ENCODE peak calls at places on chromosomes 12 and 14, in nine cellular contexts. T is fibroblast of lung, A is cardiac muscle cell, J is breast epithelium, R is OCI-LY7, U is thoracic aorta, Z is A549, F is mucosa of descending colon, M is adrenal gland. Y is an unnamed sample. For H3K9me3, the result is how much of the 10 kb centered on the place peaks cover.

GRCh38 chr14:93114713-93115068 is 1.0 kb downstream of the ITPK1 start:
- DNase-seq in T (no peak), A (peak), J (no peak), R (peak), U (no peak), Z (no peak), F (peak), M (no peak), Y (peak)

GRCh38 chr12:116142936-116143882 is 134.3 kb downstream of the MED13L start:
- DNase-seq in T (peak), A (no peak), J (no peak), R (no peak), U (no peak), Z (no peak), F (no peak), M (no peak), Y (no peak)

GRCh38 chr14:99840774-99841305 is 47.6 kb downstream of the EML1 start:
- DNase-seq in T (no peak), A (no peak), J (no peak), R (no peak), U (no peak), Z (no peak), F (no peak), M (no peak), Y (no peak)

GRCh38 chr14:69643430-69644200 is 32.2 kb downstream of the SUSD6 start:
- DNase-seq in T (peak), A (no peak), J (peak), R (no peak), U (no peak), Z (peak), F (peak), M (peak), Y (no peak)

GRCh38 chr12:7609051-7609450 is 56.7 kb downstream of the APOBEC1 start:
- DNase-seq in T (no peak), A (no peak), J (no peak), R (no peak), U (no peak), Z (no peak), F (no peak), M (no peak), Y (no peak)

GRCh38 chr14:20986811-20987210 is 3.0 kb upstream of the METTL17 start:
- DNase-seq in T (peak), A (no peak), J (peak), R (no peak), U (no peak), Z (peak), F (no peak), M (peak), Y (no peak)

GRCh38 chr14:38762436-38762835 is 340.6 kb downstream of the SEC23A start:
- DNase-seq in T (peak), A (no peak), J (no peak), R (no peak), U (no peak), Z (no peak), F (no peak), M (no peak), Y (no peak)

GRCh38 chr14:66009104-66009503 is 477.1 kb upstream of the CCDC196 start:
- DNase-seq in T (peak), A (no peak), J (no peak), R (no peak), U (no peak), Z (peak), F (peak), M (peak), Y (no peak)

GRCh38 chr14:65958664-65959562 is 527.3 kb upstream of the CCDC196 start:
- DNase-seq in T (peak), A (peak), J (no peak), R (peak), U (no peak), Z (peak), F (peak), M (no peak), Y (no peak)

GRCh38 chr14:97218713-97219355 is 421.7 kb downstream of the VRK1 start:
- DNase-seq in T (peak), A (peak), J (no peak), R (no peak), U (no peak), Z (no peak), F (peak), M (no peak), Y (no peak)

GRCh38 chr14:44791730-44792129 is 170.0 kb downstream of the KLHL28 start:
- DNase-seq in T (peak), A (no peak), J (no peak), R (no peak), U (no peak), Z (no peak), F (no peak), M (no peak), Y (no peak)

GRCh38 chr14:73026243-73026844 is 562 bp downstream of the ZFYVE1 start:
- DNase-seq in T (no peak), A (no peak), J (no peak), R (no peak), U (peak), Z (no peak), F (no peak), M (no peak), Y (no peak)

GRCh38 chr12:68237523-68238070 is 12.0 kb upstream of the IL26 start:
- DNase-seq in T (peak), A (peak), J (no peak), R (no peak), U (no peak), Z (no peak), F (no peak), M (no peak), Y (no peak)

GRCh38 chr12:65881965-65882413 is 57.7 kb downstream of the HMGA2 start:
- DNase-seq in T (peak), A (peak), J (peak), R (no peak), U (peak), Z (no peak), F (no peak), M (peak), Y (no peak)

GRCh38 chr14:70812124-70812818 is 3.0 kb upstream of the MAP3K9 start:
- DNase-seq in T (no peak), A (no peak), J (no peak), R (no peak), U (no peak), Z (no peak), F (no peak), M (no peak), Y (peak)

GRCh38 chr12:115620816-115621215 is 656.7 kb downstream of the MED13L start:
- DNase-seq in T (no peak), A (no peak), J (no peak), R (no peak), U (no peak), Z (no peak), F (no peak), M (no peak), Y (no peak)

GRCh38 chr12:123540899-123541662 is 7.6 kb upstream of the RILPL1 start:
- DNase-seq in T (no peak), A (no peak), J (no peak), R (no peak), U (no peak), Z (no peak), F (no peak), M (no peak), Y (no peak)

GRCh38 chr12:121807656-121808347 is 4.0 kb downstream of the SETD1B start:
- DNase-seq in T (no peak), A (no peak), J (no peak), R (no peak), U (no peak), Z (no peak), F (no peak), M (no peak), Y (no peak)

GRCh38 chr12:98582093-98582492 is 11.4 kb upstream of the SLC25A3 start:
- DNase-seq in T (peak), A (no peak), J (no peak), R (no peak), U (no peak), Z (no peak), F (no peak), M (no peak), Y (no peak)

GRCh38 chr12:32695787-32696186 is 16.7 kb downstream of the DNM1L start:
- DNase-seq in T (no peak), A (no peak), J (no peak), R (no peak), U (no peak), Z (no peak), F (no peak), M (no peak), Y (no peak)

GRCh38 chr12:72256725-72257124 is 15.4 kb upstream of the TRHDE start:
- DNase-seq in T (no peak), A (no peak), J (no peak), R (no peak), U (no peak), Z (no peak), F (no peak), M (no peak), Y (no peak)

GRCh38 chr12:57226588-57227314 is 2.8 kb upstream of the SHMT2 start:
- DNase-seq in T (no peak), A (no peak), J (no peak), R (peak), U (no peak), Z (no peak), F (no peak), M (no peak), Y (no peak)

GRCh38 chr12:50984899-50985298 is 32.6 kb downstream of the HIGD1C start:
- DNase-seq in T (peak), A (no peak), J (no peak), R (no peak), U (no peak), Z (no peak), F (no peak), M (no peak), Y (no peak)

GRCh38 chr12:29519585-29520182 is 22.2 kb upstream of the OVCH1 start:
- DNase-seq in T (peak), A (peak), J (no peak), R (peak), U (no peak), Z (peak), F (peak), M (peak), Y (no peak)

GRCh38 chr12:95673576-95673975 is 117.0 kb downstream of the NTN4 start:
- DNase-seq in T (no peak), A (no peak), J (no peak), R (no peak), U (no peak), Z (no peak), F (no peak), M (no peak), Y (no peak)

GRCh38 chr14:106826833-106827369 is 1300.5 kb downstream of the TMEM121 start:
- DNase-seq in T (no peak), A (no peak), J (no peak), R (no peak), U (no peak), Z (no peak), F (no peak), M (no peak), Y (no peak)

GRCh38 chr12:6367065-6367968 is 8.0 kb downstream of the SCNN1A start:
- DNase-seq in T (peak), A (no peak), J (no peak), R (peak), U (no peak), Z (no peak), F (peak), M (no peak), Y (no peak)

GRCh38 chr12:2586159-2587035 is 208.4 kb upstream of the FKBP4 start:
- DNase-seq in T (peak), A (no peak), J (no peak), R (no peak), U (no peak), Z (no peak), F (peak), M (no peak), Y (no peak)

DNA sequence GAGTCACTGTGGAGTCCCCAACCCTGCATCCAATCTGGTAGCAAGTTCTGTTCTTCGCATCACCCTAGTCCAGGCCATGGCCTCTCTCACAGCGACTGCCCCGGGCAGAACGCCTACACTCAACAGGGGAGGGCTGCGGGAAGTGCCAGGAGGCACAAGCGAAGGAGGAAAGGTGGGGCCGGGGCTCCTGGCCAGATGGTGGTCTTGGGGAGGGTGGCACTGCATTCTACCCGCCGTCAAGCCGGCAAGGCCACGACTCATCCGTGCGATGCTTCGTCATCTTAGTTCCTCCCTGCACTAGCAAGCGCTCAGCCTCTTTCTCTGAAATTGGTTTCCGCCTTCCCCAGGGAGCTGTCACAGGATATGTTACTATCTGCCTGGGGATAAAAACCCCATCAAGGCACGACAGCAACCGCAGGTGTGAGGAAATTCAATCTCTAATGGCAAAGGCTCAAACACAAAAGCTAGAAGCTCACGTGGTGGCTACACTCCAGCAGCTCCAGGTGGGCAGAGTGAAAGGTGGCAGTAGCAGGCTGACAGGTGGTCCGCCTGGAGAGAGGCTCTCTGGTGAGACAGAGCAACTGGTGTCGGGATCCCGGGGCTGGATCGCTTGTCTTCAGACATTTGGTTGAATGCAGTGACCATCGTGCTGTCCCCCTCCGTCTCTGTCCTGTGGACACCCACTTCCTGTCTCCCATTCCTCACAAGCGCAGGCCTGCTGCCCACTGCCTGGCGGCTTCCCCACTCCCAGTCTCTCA is 34.1 kb downstream of the ACADS start:
- DNase-seq in T (no peak), A (no peak), J (no peak), R (peak), U (no peak), Z (no peak), F (no peak), M (no peak), Y (no peak)
- H3K4me3 ChIP-seq in T (no peak), A (no peak), J (no peak), R (no peak), U (no peak), Z (no peak), F (no peak), M (no peak), Y (no peak)

GRCh38 chr12:132282950-132283771 is 46.2 kb downstream of the GALNT9 start:
- DNase-seq in T (no peak), A (no peak), J (no peak), R (peak), U (no peak), Z (no peak), F (no peak), M (no peak), Y (no peak)
- H3K9me3 ChIP-seq in T (under half), A (under half), J (under half), R (under half), U (under half), Z (under half), F (under half), M (under half), Y (under half)

GRCh38 chr14:33430414-33430813 is 491.7 kb downstream of the NPAS3 start:
- DNase-seq in T (no peak), A (no peak), J (no peak), R (no peak), U (no peak), Z (no peak), F (no peak), M (no peak), Y (no peak)

GRCh38 chr14:33435911-33436310 is 497.2 kb downstream of the NPAS3 start:
- DNase-seq in T (peak), A (no peak), J (no peak), R (no peak), U (no peak), Z (no peak), F (no peak), M (no peak), Y (no peak)

GRCh38 chr14:33432407-33433023 is 493.8 kb downstream of the NPAS3 start:
- DNase-seq in T (peak), A (peak), J (no peak), R (peak), U (no peak), Z (peak), F (peak), M (peak), Y (no peak)
- TF ChIP-seq CTCF in T (peak), A (peak), J (peak), R (peak), U (peak), Z (peak), F (no peak), M (peak), Y (peak)

DNA sequence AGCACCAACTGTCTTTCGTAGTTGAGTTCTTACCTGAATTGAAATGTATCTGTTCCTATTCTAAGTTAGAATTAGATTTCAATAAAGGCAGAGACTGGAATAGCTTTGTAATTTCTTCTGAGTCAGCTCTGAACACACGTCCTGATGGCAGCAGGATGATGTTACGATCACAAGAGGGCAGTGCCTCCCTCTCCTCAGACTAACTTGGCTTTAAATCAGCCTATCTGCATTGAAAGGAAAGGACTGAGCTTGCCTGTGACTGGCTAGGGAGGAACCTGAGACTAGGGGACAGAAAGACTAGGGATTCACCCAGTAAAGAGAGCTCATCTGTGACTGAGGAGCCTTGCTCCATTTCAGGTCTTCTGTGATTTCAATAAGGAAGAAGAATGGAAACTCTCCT is 323.7 kb upstream of the OR4E1 start:
- DNase-seq in T (no peak), A (peak), J (no peak), R (peak), U (no peak), Z (no peak), F (peak), M (no peak), Y (no peak)
- H3K4me3 ChIP-seq in T (no peak), A (no peak), J (no peak), R (no peak), U (no peak), Z (no peak), F (no peak), M (no peak), Y (no peak)

GRCh38 chr14:105533811-105534498 is 7.6 kb downstream of the TMEM121 start:
- DNase-seq in T (no peak), A (no peak), J (no peak), R (no peak), U (no peak), Z (no peak), F (no peak), M (no peak), Y (no peak)

GRCh38 chr14:105532735-105533141 is 6.4 kb downstream of the TMEM121 start:
- DNase-seq in T (peak), A (no peak), J (no peak), R (peak), U (no peak), Z (peak), F (no peak), M (no peak), Y (no peak)

GRCh38 chr14:105534586-105534985 is 8.2 kb downstream of the TMEM121 start:
- DNase-seq in T (no peak), A (no peak), J (no peak), R (no peak), U (no peak), Z (no peak), F (no peak), M (no peak), Y (no peak)

GRCh38 chr14:105532111-105532623 is 5.8 kb downstream of the TMEM121 start:
- DNase-seq in T (no peak), A (no peak), J (no peak), R (peak), U (no peak), Z (no peak), F (no peak), M (no peak), Y (no peak)

GRCh38 chr14:105533391-105533790 is 7.0 kb downstream of the TMEM121 start:
- DNase-seq in T (no peak), A (no peak), J (no peak), R (no peak), U (no peak), Z (no peak), F (no peak), M (no peak), Y (no peak)
- H3K9me3 ChIP-seq in T (under half), A (under half), J (under half), R (under half), U (under half), Z (under half), F (under half), M (under half), Y (under half)

DNA sequence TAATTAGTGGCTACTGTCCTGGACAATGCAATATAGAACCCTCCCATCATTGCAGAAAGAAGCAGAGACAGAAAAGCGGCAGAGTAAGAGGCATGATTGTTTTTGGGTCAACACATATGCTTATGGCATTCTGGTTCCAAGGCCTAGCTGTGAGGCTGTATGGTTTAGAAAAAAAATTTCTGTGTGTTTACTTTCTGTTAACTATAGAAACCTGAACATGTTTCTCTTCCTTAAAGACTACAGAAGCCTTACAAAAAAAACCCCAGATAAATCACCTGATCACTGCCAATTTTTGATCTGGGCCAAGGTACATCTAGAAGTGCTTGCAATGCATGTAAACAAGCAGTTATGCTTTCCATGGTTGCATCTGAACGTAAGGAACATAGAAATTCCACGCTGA is 100.0 kb upstream of the HECTD1 start:
- DNase-seq in T (no peak), A (no peak), J (no peak), R (no peak), U (no peak), Z (no peak), F (no peak), M (no peak), Y (no peak)
- TF ChIP-seq CTCF in T (no peak), A (no peak), J (no peak), R (no peak), U (no peak), Z (no peak), F (no peak), M (no peak), Y (no peak)

DNA sequence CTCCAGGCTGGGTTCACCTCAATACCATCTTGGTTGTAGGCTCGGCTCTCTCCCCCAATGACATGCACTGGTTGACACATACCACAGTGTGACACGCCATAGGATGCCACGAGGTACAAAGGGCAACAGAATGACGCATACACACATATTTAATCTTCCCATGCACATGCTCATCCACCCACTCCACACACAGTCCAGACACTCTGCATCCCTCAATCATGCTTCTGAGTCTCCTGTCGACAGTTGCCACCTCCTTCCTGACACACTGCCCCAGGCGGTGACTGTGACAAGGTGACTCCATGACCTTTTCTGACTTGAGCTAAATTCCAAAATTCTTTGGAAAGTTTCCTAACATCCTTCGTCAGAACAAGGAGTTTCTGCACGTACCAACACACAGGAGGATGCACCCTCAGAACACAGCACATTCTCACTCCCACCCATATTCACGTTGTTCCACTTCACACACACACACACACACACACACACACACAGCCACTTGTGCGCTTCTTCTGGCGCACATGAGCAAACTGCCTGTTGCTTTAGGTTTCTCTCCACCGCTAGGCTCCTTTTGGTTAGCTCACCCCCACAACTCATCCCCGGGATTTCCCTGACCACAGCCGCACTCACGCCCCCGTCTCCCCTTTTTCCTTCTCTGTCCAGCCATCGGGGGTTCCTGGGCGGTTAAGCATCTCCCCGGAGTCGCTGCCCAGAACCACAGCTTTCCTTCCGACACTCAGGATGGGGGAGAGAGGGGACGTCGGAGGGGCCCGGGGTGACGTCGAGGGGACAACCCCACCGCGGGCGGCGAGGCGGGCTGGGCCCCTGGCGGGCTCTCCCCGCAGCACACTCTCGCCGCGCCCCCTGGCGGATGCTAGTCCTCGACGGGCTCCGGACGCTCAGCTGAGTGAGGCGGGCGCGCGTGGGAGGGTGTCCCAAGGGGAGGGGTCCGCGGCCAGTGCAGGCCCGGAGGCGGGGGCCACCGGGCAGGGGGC is 536 bp upstream of the WNT1 start:
- DNase-seq in T (peak), A (no peak), J (no peak), R (peak), U (no peak), Z (peak), F (peak), M (peak), Y (peak)
- H3K4me3 ChIP-seq in T (no peak), A (no peak), J (peak), R (no peak), U (peak), Z (peak), F (no peak), M (no peak), Y (peak)

GRCh38 chr12:132290203-132290540 is 39.2 kb downstream of the GALNT9 start:
- DNase-seq in T (no peak), A (no peak), J (no peak), R (no peak), U (no peak), Z (no peak), F (no peak), M (no peak), Y (no peak)
- H3K9me3 ChIP-seq in T (under half), A (under half), J (under half), R (under half), U (under half), Z (under half), F (under half), M (under half), Y (under half)